ENCODE peak calls at places on chromosomes 7 and 10, in four cellular contexts. I, Y, X and D are unnamed samples.
A peak's percentile ranks its signal among the peaks of the same experiment; 100 is the strongest.

GRCh38 chr7:70484255-70484654 is 647.7 kb upstream of the GALNT17 start:
- DNase-seq in I (peak; percentile 44), Y (no peak), X (no peak), D (no peak)

GRCh38 chr7:1230411-1231213 is 2.1 kb upstream of the UNCX start:
- DNase-seq in I (no peak), Y (no peak), X (no peak), D (no peak)

GRCh38 chr10:43354325-43354635 is 17.2 kb upstream of the FXYD4 start:
- DNase-seq in I (no peak), Y (no peak), X (peak; percentile 52), D (no peak)

GRCh38 chr10:7998831-7999230 is 55.7 kb upstream of the GATA3 start:
- DNase-seq in I (no peak), Y (no peak), X (no peak), D (no peak)

GRCh38 chr10:61047788-61048560 is 104.0 kb upstream of the RHOBTB1 start:
- DNase-seq in I (no peak), Y (no peak), X (peak; percentile 13), D (no peak)

GRCh38 chr7:74203157-74203556 is 6.6 kb upstream of the LAT2 start:
- DNase-seq in I (no peak), Y (peak; percentile 32), X (peak; percentile 62), D (no peak)

GRCh38 chr10:98349508-98349922 is 65.5 kb downstream of the PYROXD2 start:
- DNase-seq in I (no peak), Y (no peak), X (no peak), D (no peak)

GRCh38 chr7:37208528-37208927 is 240.1 kb downstream of the ELMO1 start:
- DNase-seq in I (no peak), Y (peak; percentile 53), X (peak; percentile 56), D (peak; percentile 26)

GRCh38 chr10:110363572-110364411 is 59.1 kb upstream of the SMNDC1 start:
- DNase-seq in I (no peak), Y (no peak), X (no peak), D (no peak)

GRCh38 chr7:20440472-20441105 is 109.9 kb downstream of the ITGB8 start:
- DNase-seq in I (peak; percentile 19), Y (peak; percentile 4), X (peak; percentile 71), D (no peak)

GRCh38 chr7:31687024-31687423 is at the start of gene PPP1R17:
- DNase-seq in I (no peak), Y (no peak), X (peak; percentile 12), D (no peak)

GRCh38 chr7:44673771-44674170 is 67.3 kb downstream of the OGDH start:
- DNase-seq in I (no peak), Y (no peak), X (no peak), D (no peak)

DNA sequence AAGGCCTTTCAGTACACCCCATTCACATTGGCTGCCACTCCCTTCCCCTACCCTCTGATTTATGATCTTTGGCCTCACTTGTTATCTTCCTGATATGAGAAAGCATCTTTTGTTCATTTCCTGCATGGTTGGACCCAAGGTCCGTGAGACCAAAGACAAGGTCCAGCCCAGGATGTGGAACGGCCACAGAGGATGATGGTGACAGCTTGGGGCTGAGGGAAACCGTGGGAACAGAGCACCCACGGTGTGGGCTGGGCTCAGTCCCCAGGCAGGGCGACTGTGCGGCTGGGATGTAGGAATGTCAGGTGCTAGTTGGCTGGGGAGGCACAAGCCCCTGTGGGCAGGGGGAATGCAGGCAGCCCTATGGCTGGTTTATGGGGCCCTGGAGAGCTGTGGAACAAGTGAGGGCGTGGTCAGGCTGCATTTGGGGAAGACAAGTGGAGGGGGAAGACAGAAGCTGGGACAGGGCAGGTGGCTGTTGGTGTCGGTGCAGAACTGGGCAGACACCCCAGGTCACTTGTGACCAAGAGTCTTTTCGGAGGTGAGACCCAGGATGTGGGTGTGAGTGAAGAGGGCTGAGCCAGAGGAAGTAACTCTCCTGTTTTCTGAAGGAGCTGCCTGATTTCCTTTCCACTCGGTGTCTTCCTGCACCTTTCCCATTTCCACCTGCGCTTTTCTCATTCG is 51.7 kb upstream of the IGFBP3 start:
- DNase-seq in I (no peak), Y (peak; percentile 88), X (no peak), D (no peak)
- TF ChIP-seq FOXK2 in I (no peak), Y (no peak), X (no peak), D (no peak)

DNA sequence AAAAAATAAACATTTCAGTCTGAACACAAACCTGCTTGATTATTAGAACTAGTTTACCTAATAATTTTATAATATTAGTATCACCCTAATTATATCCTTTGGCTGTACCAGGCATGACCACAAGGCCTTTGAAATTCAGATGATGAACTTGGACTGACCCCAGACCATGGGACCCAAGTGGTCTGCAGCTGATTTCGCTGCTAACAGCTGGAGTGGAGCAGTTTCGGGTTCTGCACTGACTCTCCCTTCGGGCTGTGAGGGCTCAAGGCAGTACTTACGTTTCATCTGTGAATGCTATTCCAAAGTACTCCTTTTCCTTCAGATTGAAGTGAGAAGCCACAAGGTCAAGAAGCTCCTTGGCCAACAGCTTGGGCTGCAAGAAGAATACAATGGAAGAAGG is 223.8 kb downstream of the PRPF18 start:
- DNase-seq in I (no peak), Y (no peak), X (no peak), D (no peak)
- TF ChIP-seq FOXK2 in I (no peak), Y (no peak), X (no peak), D (no peak)

GRCh38 chr7:13293264-13294002 is 606.0 kb downstream of the ARL4A start:
- DNase-seq in I (no peak), Y (no peak), X (no peak), D (no peak)
- TF ChIP-seq FOXK2 in I (no peak), Y (no peak), X (no peak), D (no peak)

GRCh38 chr7:96739167-96739566 is 29.5 kb upstream of the SEM1 start:
- DNase-seq in I (no peak), Y (no peak), X (no peak), D (no peak)

GRCh38 chr7:96737545-96738050 is 28.0 kb upstream of the SEM1 start:
- DNase-seq in I (no peak), Y (no peak), X (no peak), D (no peak)

GRCh38 chr7:96738705-96739104 is 29.1 kb upstream of the SEM1 start:
- DNase-seq in I (no peak), Y (no peak), X (no peak), D (no peak)

GRCh38 chr7:96729795-96730194 is 20.1 kb upstream of the SEM1 start:
- DNase-seq in I (no peak), Y (no peak), X (no peak), D (no peak)

DNA sequence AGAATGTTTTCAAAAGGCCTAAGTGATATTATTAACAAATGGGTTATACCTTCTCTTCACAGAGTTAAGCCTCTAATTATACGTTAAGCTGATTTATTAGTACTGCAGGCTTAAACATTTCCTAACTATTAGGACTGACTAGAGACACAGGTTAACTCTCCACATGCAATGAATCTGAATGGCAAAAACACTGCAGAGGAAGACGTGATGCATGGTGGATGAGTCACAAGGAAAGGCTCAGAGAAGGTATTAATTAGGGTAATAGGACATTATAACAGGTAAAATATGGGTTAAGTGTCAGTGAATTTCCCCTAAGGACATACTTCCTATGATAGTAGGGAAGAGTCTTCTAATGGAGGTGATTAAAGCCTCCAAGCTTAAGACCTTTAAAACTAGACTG is 24.7 kb upstream of the SEM1 start:
- DNase-seq in I (no peak), Y (no peak), X (no peak), D (no peak)
- TF ChIP-seq FOXK2 in I (no peak), Y (no peak), X (no peak), D (no peak)

GRCh38 chr7:23468721-23469149 is 1.6 kb downstream of the IGF2BP3 start:
- DNase-seq in I (no peak), Y (no peak), X (peak; percentile 35), D (no peak)

GRCh38 chr7:23469961-23470250 is 385 bp downstream of the IGF2BP3 start:
- DNase-seq in I (no peak), Y (no peak), X (no peak), D (no peak)

GRCh38 chr7:23467731-23468720 is 2.3 kb downstream of the IGF2BP3 start:
- DNase-seq in I (peak; percentile 34), Y (peak; percentile 56), X (peak; percentile 77), D (no peak)

GRCh38 chr7:23470290-23471089 is at the start of gene IGF2BP3:
- DNase-seq in I (peak; percentile 60), Y (peak; percentile 91), X (peak; percentile 97), D (peak; percentile 87)

DNA sequence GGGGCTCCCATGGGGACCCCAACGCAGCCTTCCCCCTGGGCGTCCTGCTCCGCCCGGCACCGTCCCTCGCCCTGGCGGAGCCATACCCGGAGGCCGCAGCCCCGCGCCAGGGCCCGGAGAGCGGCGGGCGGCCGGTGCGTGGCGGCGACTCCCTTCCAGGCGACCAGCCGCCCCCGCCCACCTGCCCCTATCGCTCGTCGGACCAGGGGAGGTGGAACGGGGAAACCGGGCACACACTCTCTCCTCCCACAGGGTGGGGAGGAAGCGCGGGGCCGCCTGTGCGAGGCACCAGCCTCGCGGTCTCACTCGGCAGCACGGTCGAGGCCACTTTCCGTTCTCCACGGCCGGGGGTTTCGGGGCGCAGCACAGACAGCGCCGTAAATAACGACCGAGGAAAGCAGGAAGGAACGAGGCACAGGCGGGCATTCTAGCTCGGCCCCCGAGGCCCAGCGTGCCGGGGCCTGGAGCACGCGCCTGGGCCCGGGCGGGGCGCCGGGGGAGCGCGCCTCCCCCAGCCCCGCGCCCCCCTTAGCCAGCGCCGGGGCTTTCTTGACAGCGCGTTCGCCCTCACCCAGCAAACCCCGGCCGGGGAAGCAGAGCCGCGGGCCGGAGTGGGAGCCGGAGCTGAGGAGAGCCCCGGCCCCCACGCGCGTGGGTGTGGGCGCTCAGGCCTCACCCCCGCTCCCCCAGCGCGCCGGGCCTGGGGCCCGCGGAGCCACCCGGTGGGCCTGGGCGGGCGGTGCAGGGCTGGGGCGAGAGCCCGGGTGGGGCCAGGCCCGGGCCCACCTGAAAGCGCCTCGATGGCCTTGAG is 936 bp downstream of the IGF2BP3 start:
- DNase-seq in I (peak; percentile 18), Y (no peak), X (peak; percentile 69), D (no peak)
- TF ChIP-seq FOXK2 in I (no peak), Y (no peak), X (no peak), D (no peak)

GRCh38 chr7:46791180-46791579 is 790.7 kb downstream of the TNS3 start:
- DNase-seq in I (no peak), Y (no peak), X (no peak), D (no peak)
- TF ChIP-seq FOXK2 in I (no peak), Y (no peak), X (no peak), D (no peak)

GRCh38 chr10:131830446-131831130 is 70.2 kb upstream of the PPP2R2D start:
- DNase-seq in I (no peak), Y (no peak), X (no peak), D (no peak)
- TF ChIP-seq FOXK2 in I (no peak), Y (no peak), X (no peak), D (no peak)

GRCh38 chr10:11167233-11167979 is 149.7 kb downstream of the CELF2 start:
- DNase-seq in I (no peak), Y (no peak), X (no peak), D (no peak)

GRCh38 chr10:11168423-11169100 is 150.9 kb downstream of the CELF2 start:
- DNase-seq in I (no peak), Y (no peak), X (no peak), D (no peak)

GRCh38 chr10:11164806-11165590 is 147.3 kb downstream of the CELF2 start:
- DNase-seq in I (peak; percentile 46), Y (no peak), X (peak; percentile 85), D (no peak)

GRCh38 chr10:11163990-11164805 is 146.5 kb downstream of the CELF2 start:
- DNase-seq in I (no peak), Y (no peak), X (no peak), D (no peak)

GRCh38 chr10:11165591-11166543 is 148.2 kb downstream of the CELF2 start:
- DNase-seq in I (peak; percentile 64), Y (no peak), X (peak; percentile 88), D (no peak)
- TF ChIP-seq FOXK2 in I (no peak), Y (no peak), X (no peak), D (no peak)

GRCh38 chr10:116634126-116634975 is 13.6 kb downstream of the PNLIPRP2 start:
- DNase-seq in I (no peak), Y (no peak), X (no peak), D (no peak)
- TF ChIP-seq FOXK2 in I (no peak), Y (no peak), X (no peak), D (no peak)